ENCODE peak calls at places on chromosomes 5 and 9, in ten cellular contexts. D is right cardiac atrium, E is iPS DF 6.9, H is aorta, M is body of pancreas, L is transverse colon, S is upper lobe of right lung, N is IMR-90, V is mammary epithelial cell, T is uterus. R is an unnamed sample.

GRCh38 chr9:79014929-79015699 is 556.7 kb upstream of the TLE4 start:
- DNase-seq in H (no peak), E (no peak), V (peak), M (no peak), T (no peak), L (no peak), N (no peak), D (no peak), S (no peak), R (no peak)

GRCh38 chr9:98989036-98990000 is 45.6 kb downstream of the COL15A1 start:
- DNase-seq in E (no peak), T (peak), M (peak), N (peak), S (no peak), L (peak), H (peak), V (peak), D (peak), R (peak)

GRCh38 chr5:175822225-175822624 is 49.2 kb upstream of the CPLX2 start:
- DNase-seq in S (no peak), T (no peak), E (no peak), V (no peak), L (no peak), M (no peak), H (no peak), D (no peak), N (no peak), R (no peak)

GRCh38 chr5:160452721-160453263 is 31.1 kb downstream of the PTTG1 start:
- DNase-seq in E (no peak), D (no peak), L (no peak), T (no peak), S (no peak), M (no peak), V (no peak), N (no peak), H (no peak), R (no peak)

GRCh38 chr5:123515904-123516303 is 3.9 kb downstream of the CSNK1G3 start:
- DNase-seq in M (no peak), D (no peak), T (no peak), V (no peak), H (no peak), S (no peak), E (no peak), N (no peak), L (no peak), R (no peak)

GRCh38 chr5:147544556-147544955 is 34.7 kb upstream of the DPYSL3 start:
- DNase-seq in N (no peak), M (no peak), H (no peak), D (no peak), T (no peak), L (no peak), E (no peak), S (no peak), V (no peak), R (no peak)

GRCh38 chr5:171953860-171954701 is 52.4 kb downstream of the FBXW11 start:
- DNase-seq in E (no peak), H (no peak), D (no peak), N (peak), M (peak), S (no peak), T (no peak), V (peak), L (no peak), R (no peak)

GRCh38 chr9:106920701-106921283 is 57.8 kb downstream of the ZNF462 start:
- DNase-seq in V (peak), L (peak), T (no peak), M (no peak), S (no peak), H (no peak), E (no peak), D (peak), N (peak), R (no peak)

GRCh38 chr5:93791520-93791972 is 50.1 kb upstream of the POU5F2 start:
- DNase-seq in M (no peak), T (no peak), H (no peak), L (no peak), N (peak), V (no peak), E (no peak), D (no peak), S (no peak), R (no peak)

GRCh38 chr5:65796269-65796668 is 74.3 kb downstream of the NLN start:
- DNase-seq in E (no peak), S (no peak), H (no peak), V (peak), L (no peak), M (no peak), T (no peak), N (peak), D (no peak), R (no peak)

GRCh38 chr5:81762401-81762800 is 11.5 kb upstream of the SSBP2 start:
- DNase-seq in V (no peak), E (no peak), L (no peak), D (no peak), T (no peak), M (no peak), N (peak), H (no peak), S (no peak), R (no peak)

GRCh38 chr5:82470185-82470584 is 192.0 kb upstream of the RPS23 start:
- DNase-seq in T (no peak), E (no peak), S (no peak), V (no peak), M (no peak), L (no peak), H (no peak), D (no peak), N (no peak), R (no peak)

GRCh38 chr5:178644826-178645545 is 18.1 kb upstream of the CLK4 start:
- DNase-seq in E (no peak), L (no peak), S (no peak), D (no peak), H (no peak), V (peak), T (no peak), N (no peak), M (no peak), R (no peak)

GRCh38 chr5:109470263-109470662 is 60.5 kb upstream of the PJA2 start:
- DNase-seq in L (no peak), T (no peak), V (no peak), M (no peak), S (no peak), D (no peak), E (no peak), H (no peak), N (no peak), R (no peak)

GRCh38 chr5:174096619-174097018 is 51.1 kb downstream of the NSG2 start:
- DNase-seq in D (no peak), T (no peak), S (no peak), M (no peak), E (no peak), V (no peak), H (no peak), L (no peak), N (no peak), R (no peak)

GRCh38 chr9:69027355-69028097 is 8.0 kb upstream of the FXN start:
- DNase-seq in T (peak), V (peak), E (no peak), M (peak), D (no peak), H (no peak), S (no peak), N (peak), L (peak), R (no peak)

GRCh38 chr9:110105107-110105506 is 102.9 kb downstream of the C9orf152 start:
- DNase-seq in H (no peak), L (no peak), D (no peak), N (peak), E (no peak), M (no peak), S (no peak), V (no peak), T (no peak), R (no peak)

GRCh38 chr9:15096959-15097358 is 186.7 kb upstream of the FREM1 start:
- DNase-seq in V (no peak), D (no peak), M (no peak), E (no peak), L (no peak), S (no peak), N (no peak), T (no peak), H (no peak), R (no peak)

GRCh38 chr5:160230686-160231527 is 1.6 kb downstream of the FABP6 start:
- DNase-seq in H (peak), M (peak), L (no peak), V (peak), S (peak), N (peak), E (no peak), D (peak), T (no peak), R (peak)

GRCh38 chr9:7284517-7284916 is 515.1 kb downstream of the DMAC1 start:
- DNase-seq in V (no peak), S (no peak), N (no peak), T (no peak), E (no peak), M (no peak), D (no peak), L (no peak), H (no peak), R (no peak)

GRCh38 chr5:87081511-87082372 is 185.9 kb upstream of the RASA1 start:
- DNase-seq in L (peak), M (no peak), N (no peak), H (peak), E (no peak), S (no peak), T (no peak), V (no peak), D (no peak), R (no peak)

GRCh38 chr5:170818222-170818621 is 34.7 kb downstream of the GABRP start:
- DNase-seq in N (peak), E (no peak), T (no peak), D (no peak), L (no peak), S (no peak), M (no peak), H (no peak), V (no peak), R (no peak)

GRCh38 chr9:112065781-112066606 is 109.1 kb downstream of the SUSD1 start:
- DNase-seq in E (no peak), T (peak), V (peak), L (peak), S (peak), N (peak), D (no peak), H (peak), M (peak), R (no peak)

GRCh38 chr5:87951661-87952060 is 317.0 kb downstream of the TMEM161B start:
- DNase-seq in T (no peak), D (no peak), L (no peak), H (no peak), N (no peak), V (no peak), M (no peak), S (no peak), E (no peak), R (no peak)

GRCh38 chr9:110620726-110621125 is 41.2 kb upstream of the SVEP1 start:
- DNase-seq in T (no peak), E (no peak), M (no peak), L (no peak), H (no peak), V (no peak), D (no peak), N (no peak), S (no peak), R (no peak)

GRCh38 chr5:132662925-132663770 is 5.2 kb downstream of the IL13 start:
- DNase-seq in D (no peak), E (no peak), T (no peak), L (no peak), S (no peak), M (no peak), N (peak), V (no peak), H (no peak), R (no peak)

GRCh38 chr9:97366889-97367288 is 45.0 kb upstream of the TDRD7 start:
- DNase-seq in M (no peak), T (no peak), L (no peak), V (no peak), S (no peak), D (no peak), H (no peak), E (no peak), N (no peak), R (no peak)

GRCh38 chr9:127936347-127936852 is 1.3 kb downstream of the DPM2 start:
- DNase-seq in N (no peak), E (no peak), L (no peak), M (no peak), T (no peak), S (no peak), H (no peak), D (peak), V (no peak), R (no peak)

GRCh38 chr5:45533692-45534091 is 162.5 kb downstream of the HCN1 start:
- DNase-seq in L (no peak), D (no peak), M (no peak), E (no peak), N (no peak), S (no peak), T (no peak), H (no peak), V (no peak), R (no peak)

GRCh38 chr5:67305401-67305800 is 108.8 kb upstream of the CD180 start:
- DNase-seq in M (no peak), N (no peak), T (no peak), L (no peak), D (no peak), S (no peak), V (no peak), E (no peak), H (no peak), R (peak)

GRCh38 chr5:39219433-39219832 is at the start of gene FYB1:
- DNase-seq in M (no peak), L (no peak), N (no peak), H (peak), D (peak), V (peak), E (no peak), T (no peak), S (no peak), R (peak)

GRCh38 chr5:137185193-137185592 is 313.9 kb downstream of the SPOCK1 start:
- DNase-seq in E (no peak), D (no peak), V (no peak), H (no peak), S (no peak), M (no peak), N (no peak), L (no peak), T (no peak), R (no peak)

GRCh38 chr5:143059355-143059754 is 289.2 kb downstream of the ARHGAP26 start:
- DNase-seq in S (no peak), V (no peak), E (no peak), N (no peak), L (no peak), T (no peak), H (no peak), M (no peak), D (no peak), R (no peak)

GRCh38 chr5:143056331-143056689 is 286.1 kb downstream of the ARHGAP26 start:
- DNase-seq in E (no peak), T (no peak), M (no peak), N (peak), S (no peak), L (no peak), H (no peak), V (no peak), D (no peak), R (no peak)

GRCh38 chr5:143057580-143057999 is 287.4 kb downstream of the ARHGAP26 start:
- DNase-seq in M (no peak), V (no peak), E (no peak), L (no peak), H (no peak), T (no peak), S (no peak), D (no peak), N (peak), R (no peak)

GRCh38 chr5:143055596-143056330 is 285.6 kb downstream of the ARHGAP26 start:
- DNase-seq in H (no peak), L (no peak), N (peak), S (no peak), M (no peak), D (no peak), T (no peak), E (no peak), V (no peak), R (no peak)

GRCh38 chr5:143056792-143057579 is 286.8 kb downstream of the ARHGAP26 start:
- DNase-seq in M (no peak), S (no peak), H (no peak), L (no peak), T (no peak), D (no peak), V (no peak), N (no peak), E (no peak), R (no peak)
- H3K27ac ChIP-seq in M (no peak), S (no peak), H (no peak), L (peak), T (no peak), D (peak), V (no peak), N (no peak), E (no peak), R (peak)

DNA sequence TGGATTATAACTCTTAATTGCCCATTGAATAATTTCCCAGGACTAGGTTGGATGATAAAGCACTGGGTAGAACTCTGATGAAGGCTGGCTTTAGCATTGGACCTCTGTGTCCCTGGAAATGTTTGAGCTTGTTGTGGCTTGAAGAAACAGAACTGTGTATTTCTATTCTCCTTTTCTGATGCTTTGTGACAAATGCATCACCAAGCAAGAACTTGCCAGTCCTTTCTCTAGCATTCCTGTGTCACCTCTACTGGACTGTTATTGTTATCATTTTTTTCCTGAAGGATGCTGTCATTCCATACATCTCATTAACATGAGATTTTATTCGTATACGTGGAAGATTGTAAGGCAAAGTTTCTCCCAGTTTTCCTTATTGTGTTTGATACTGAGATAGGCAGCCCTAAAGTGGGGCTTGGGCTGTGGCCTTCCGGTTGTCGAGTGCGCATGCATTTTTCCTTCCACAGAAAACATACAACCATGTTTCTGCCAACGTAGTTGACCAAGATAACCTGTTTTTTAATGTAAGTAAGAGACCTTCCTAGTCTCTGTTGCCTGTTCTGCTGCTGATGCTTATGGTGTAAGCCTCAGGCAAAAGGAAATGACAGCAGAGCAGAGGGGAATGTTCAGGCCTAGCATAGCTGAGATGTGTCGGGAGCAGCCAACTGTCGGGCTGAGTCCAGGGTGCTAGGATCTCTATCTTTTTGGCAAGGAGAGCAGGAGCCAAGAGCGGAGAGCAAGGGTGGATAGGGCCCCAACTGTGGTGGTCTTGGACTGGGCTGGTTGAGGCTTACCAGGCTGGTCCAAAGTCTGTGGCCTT is 2.3 kb downstream of the NTRK2 start:
- DNase-seq in L (no peak), V (no peak), D (peak), N (no peak), T (no peak), H (no peak), E (no peak), M (no peak), S (no peak), R (no peak)
- H3K27ac ChIP-seq in L (no peak), V (no peak), D (peak), N (no peak), T (no peak), H (no peak), E (no peak), M (peak), S (no peak), R (no peak)

GRCh38 chr5:156328176-156328575 is 1.2 kb downstream of the SGCD start:
- DNase-seq in V (no peak), N (peak), E (no peak), M (no peak), S (no peak), D (no peak), H (no peak), T (no peak), L (no peak), R (no peak)
- H3K27ac ChIP-seq in V (no peak), N (peak), E (no peak), M (no peak), S (no peak), D (peak), H (peak), T (peak), L (peak), R (peak)

DNA sequence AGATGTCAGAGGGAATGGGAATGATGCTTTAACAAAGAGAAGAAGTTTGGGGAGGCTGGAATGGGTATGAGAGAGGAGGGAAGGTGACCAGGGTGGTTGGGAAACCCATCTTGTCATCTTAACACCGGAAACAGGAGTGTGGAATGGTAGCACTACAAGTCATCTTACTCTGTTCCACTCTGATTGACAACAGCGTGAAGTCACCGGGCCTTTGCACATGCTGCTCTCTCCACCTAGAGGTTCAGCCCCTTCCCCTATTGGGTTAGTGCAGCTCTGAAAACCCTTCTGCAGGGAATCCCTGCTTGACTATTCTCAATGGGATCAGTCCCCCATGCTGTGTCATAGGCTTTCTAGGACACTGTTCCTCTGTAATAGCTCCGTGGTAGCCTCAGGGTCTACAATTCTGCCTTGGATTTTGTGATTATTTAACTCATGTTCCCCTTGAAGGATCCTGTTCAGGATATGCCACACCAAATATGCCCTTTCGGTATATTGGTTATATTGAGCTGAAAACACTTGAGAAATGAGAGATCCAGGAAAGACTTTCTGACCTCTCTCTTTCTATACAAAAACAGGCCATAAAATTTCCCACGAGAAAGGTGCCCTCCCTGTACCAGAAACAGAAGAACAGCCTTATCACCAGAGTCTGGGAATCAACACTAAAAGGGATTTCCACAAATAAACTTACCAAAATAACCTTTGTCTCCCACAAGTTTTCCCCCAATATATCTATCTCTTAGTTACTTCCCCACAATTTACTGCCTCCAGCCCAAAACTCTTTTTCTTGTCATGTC is 86.3 kb downstream of the TLE1 start:
- DNase-seq in V (no peak), S (no peak), H (no peak), L (no peak), N (no peak), D (no peak), T (no peak), M (no peak), E (no peak), R (no peak)
- H3K27ac ChIP-seq in V (no peak), S (no peak), H (no peak), L (no peak), N (no peak), D (no peak), T (no peak), M (no peak), E (no peak), R (no peak)

DNA sequence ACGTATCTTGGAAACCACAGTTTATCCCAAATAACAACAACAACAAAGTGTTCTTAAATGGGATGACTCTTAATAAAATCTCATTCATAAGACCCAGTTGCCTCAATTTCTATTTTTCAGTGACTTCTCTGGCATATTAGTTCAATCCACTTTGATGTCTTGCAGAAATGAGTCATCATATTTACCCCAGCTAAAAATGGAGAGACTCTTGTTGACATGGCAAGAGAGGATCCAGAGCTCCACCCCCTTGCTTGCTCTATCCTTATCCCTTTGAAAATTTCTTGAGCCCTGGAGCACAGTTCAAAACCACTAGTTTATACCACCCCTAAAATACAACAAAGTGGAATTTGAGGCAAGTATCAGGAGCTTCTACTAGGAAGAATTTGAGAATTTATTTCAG is 20.8 kb downstream of the VCAN start:
- DNase-seq in E (no peak), V (no peak), T (no peak), L (no peak), H (no peak), D (no peak), N (no peak), M (no peak), S (no peak), R (no peak)
- H3K27ac ChIP-seq in E (no peak), V (no peak), T (no peak), L (no peak), H (no peak), D (no peak), N (no peak), M (no peak), S (no peak), R (no peak)

GRCh38 chr5:155021858-155022257 is 8.3 kb downstream of the KIF4B start:
- DNase-seq in E (no peak), D (no peak), M (no peak), H (no peak), S (no peak), V (no peak), L (no peak), N (no peak), T (no peak), R (no peak)
- H3K27ac ChIP-seq in E (no peak), D (no peak), M (no peak), H (no peak), S (no peak), V (no peak), L (no peak), N (no peak), T (no peak), R (no peak)

R was measured in psoas muscle.